ENCODE peak calls at places on chromosomes 16 and 17, in four cellular contexts. K is Panc1, N is A549, R is SK-N-SH. M is an unnamed sample.

GRCh38 chr16:30924086-30924714 is 828 bp downstream of the FBXL19 start:
- DNase-seq in N (no peak), K (no peak), R (peak; percentile 67), M (peak; percentile 59)

GRCh38 chr16:20987049-20987448 is 86.5 kb downstream of the LYRM1 start:
- DNase-seq in R (no peak), K (no peak), N (no peak), M (no peak)

GRCh38 chr17:8056232-8056975 is 17.5 kb downstream of the ALOX15B start:
- DNase-seq in R (no peak), N (no peak), K (no peak), M (no peak)

GRCh38 chr17:60947100-60947499 is 269.4 kb downstream of the BCAS3 start:
- DNase-seq in N (no peak), R (peak; percentile 9), K (no peak), M (no peak)

GRCh38 chr17:73118876-73119485 is 26.5 kb upstream of the SLC39A11 start:
- DNase-seq in R (peak; percentile 82), K (no peak), N (no peak), M (no peak)

GRCh38 chr16:78786635-78787034 is 687.2 kb downstream of the WWOX start:
- DNase-seq in N (no peak), R (no peak), K (no peak), M (no peak)

GRCh38 chr16:66502020-66502913 is 47.7 kb downstream of the TK2 start:
- DNase-seq in R (no peak), N (no peak), K (no peak), M (no peak)

GRCh38 chr17:81601525-81602120 is 35.3 kb downstream of the NPLOC4 start:
- DNase-seq in K (peak; percentile 42), N (peak; percentile 80), R (peak; percentile 87), M (peak; percentile 78)

GRCh38 chr17:80671039-80671822 is 126.6 kb downstream of the RPTOR start:
- DNase-seq in R (no peak), K (no peak), N (no peak), M (no peak)

GRCh38 chr17:2862197-2862596 is 66.0 kb downstream of the RAP1GAP2 start:
- DNase-seq in K (no peak), R (no peak), N (no peak), M (no peak)

GRCh38 chr17:79573196-79573929 is 37.5 kb downstream of the RBFOX3 start:
- DNase-seq in N (no peak), R (no peak), K (no peak), M (no peak)

GRCh38 chr16:4935231-4935855 is 1.6 kb downstream of the PPL start:
- DNase-seq in N (no peak), R (no peak), K (no peak), M (no peak)

GRCh38 chr17:82246365-82247174 is 17.7 kb downstream of the SLC16A3 start:
- DNase-seq in R (peak; percentile 44), N (peak; percentile 92), K (no peak), M (no peak)

GRCh38 chr17:39800540-39800939 is 62.8 kb downstream of the GRB7 start:
- DNase-seq in R (no peak), K (no peak), N (no peak), M (peak; percentile 22)

GRCh38 chr17:41680426-41681040 is 8.2 kb upstream of the EIF1 start:
- DNase-seq in K (no peak), N (no peak), R (no peak), M (no peak)

GRCh38 chr16:75703341-75703740 is 2.1 kb upstream of the DUXB start:
- DNase-seq in K (no peak), R (no peak), N (no peak), M (no peak)

GRCh38 chr17:8212312-8213180 is 2.2 kb upstream of the AURKB start:
- DNase-seq in N (no peak), R (no peak), K (no peak), M (no peak)

GRCh38 chr17:7835818-7836595 is 2.0 kb downstream of the KDM6B start:
- DNase-seq in R (peak; percentile 55), N (peak; percentile 48), K (no peak), M (peak; percentile 84)

GRCh38 chr16:77273-77806 is 685 bp upstream of the MPG start:
- DNase-seq in N (peak; percentile 59), R (peak; percentile 86), K (no peak), M (peak; percentile 80)

GRCh38 chr17:55264273-55264639 is 504 bp upstream of the HLF start:
- DNase-seq in R (peak; percentile 62), K (no peak), N (no peak), M (peak; percentile 31)

GRCh38 chr16:3182608-3183444 is 5.2 kb upstream of the OR1F1 start:
- DNase-seq in K (no peak), N (peak; percentile 67), R (peak; percentile 74), M (peak; percentile 77)

GRCh38 chr16:56614549-56614991 is 6.2 kb downstream of the MT2A start:
- DNase-seq in R (no peak), N (no peak), K (no peak), M (no peak)

GRCh38 chr16:68047987-68048386 is 24.9 kb downstream of the DUS2 start:
- DNase-seq in K (no peak), N (no peak), R (no peak), M (no peak)

GRCh38 chr17:81991684-81992513 is 14.5 kb downstream of the ASPSCR1 start:
- DNase-seq in N (no peak), R (peak; percentile 81), K (no peak), M (no peak)

GRCh38 chr17:78873519-78874340 is 29.3 kb downstream of the CEP295NL start:
- DNase-seq in K (no peak), R (peak; percentile 77), N (no peak), M (no peak)

GRCh38 chr16:53717577-53717976 is 13.6 kb downstream of the FTO start:
- DNase-seq in N (no peak), R (no peak), K (no peak), M (no peak)

GRCh38 chr17:49565948-49566491 is 9.7 kb upstream of the NXPH3 start:
- DNase-seq in K (no peak), N (no peak), R (no peak), M (no peak)

GRCh38 chr17:81665205-81666091 is 957 bp downstream of the OXLD1 start:
- DNase-seq in R (peak; percentile 79), K (no peak), N (peak; percentile 64), M (peak; percentile 40)

GRCh38 chr16:76899767-76900166 is 291.2 kb upstream of the MON1B start:
- DNase-seq in K (no peak), N (no peak), R (no peak), M (no peak)

GRCh38 chr16:76963614-76964315 is 227.2 kb upstream of the MON1B start:
- DNase-seq in N (no peak), K (no peak), R (no peak), M (no peak)

GRCh38 chr17:74445156-74445555 is 13.3 kb downstream of the GPRC5C start:
- DNase-seq in R (no peak), N (no peak), K (no peak), M (no peak)

GRCh38 chr16:30091474-30092372 is at the start of gene TBX6:
- DNase-seq in K (no peak), N (peak; percentile 90), R (peak; percentile 95), M (peak; percentile 97)

GRCh38 chr17:8122391-8122922 is 1.4 kb downstream of the HES7 start:
- DNase-seq in K (no peak), N (no peak), R (no peak), M (peak; percentile 91)

GRCh38 chr17:55263565-55264272 is 1.0 kb upstream of the HLF start:
- DNase-seq in R (peak; percentile 52), K (no peak), N (no peak), M (peak; percentile 44)

GRCh38 chr16:2818278-2818876 is 1.3 kb downstream of the PRSS21 start:
- DNase-seq in N (no peak), K (no peak), R (no peak), M (no peak)

GRCh38 chr17:28324272-28324745 is 5.3 kb downstream of the TMEM97 start:
- DNase-seq in R (no peak), N (no peak), K (no peak), M (no peak)

GRCh38 chr17:48047113-48047740 is 932 bp upstream of the NFE2L1 start:
- DNase-seq in N (no peak), K (no peak), R (no peak), M (peak; percentile 16)
- TF ChIP-seq REST in N (no peak), K (no peak), R (no peak), M (no peak)

DNA sequence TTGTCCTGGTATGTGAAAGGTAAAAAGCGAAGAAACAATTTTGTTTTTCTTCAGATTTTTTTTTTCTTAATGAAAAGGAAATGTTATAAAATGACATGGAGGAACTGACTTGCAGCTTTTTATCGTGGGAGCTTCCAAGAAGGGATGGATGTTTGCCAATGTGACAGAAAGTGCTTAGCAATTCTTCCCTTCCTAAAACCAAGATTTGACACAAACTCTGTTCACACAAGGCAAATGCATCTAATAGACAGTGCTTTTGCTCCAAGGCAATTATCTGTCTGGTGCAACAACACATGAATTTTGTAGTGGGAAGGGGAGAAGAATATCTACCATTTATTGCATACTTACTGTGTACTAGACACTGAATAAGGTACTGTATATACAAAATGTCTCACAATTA is 988.5 kb downstream of the CDH11 start:
- DNase-seq in K (no peak), R (no peak), N (no peak), M (no peak)
- H3K27ac ChIP-seq in K (no peak overlapping the region), R (peak overlapping the region; percentile 43), N (no peak overlapping the region), M (no peak overlapping the region)

GRCh38 chr16:11501583-11502138 is 85.1 kb downstream of the LITAF start:
- DNase-seq in R (no peak), N (no peak), K (no peak), M (peak; percentile 82)
- H3K4me1 ChIP-seq in R (peaks cover 33% of the 10 kb centered on the region), N (peaks cover 32% of the 10 kb centered on the region), K (peaks cover 27% of the 10 kb centered on the region), M (peaks cover 30% of the 10 kb centered on the region)

GRCh38 chr16:89531821-89532526 is 23.8 kb downstream of the SPG7 start:
- DNase-seq in N (no peak), K (no peak), R (no peak), M (no peak)

GRCh38 chr16:89525146-89525913 is 17.1 kb downstream of the SPG7 start:
- DNase-seq in R (no peak), K (no peak), N (no peak), M (no peak)

GRCh38 chr16:89534147-89534788 is 26.1 kb downstream of the SPG7 start:
- DNase-seq in K (no peak), N (no peak), R (no peak), M (no peak)

GRCh38 chr16:89530401-89531381 is 22.5 kb downstream of the SPG7 start:
- DNase-seq in N (no peak), R (no peak), K (no peak), M (no peak)

GRCh38 chr16:89529097-89529496 is 20.9 kb downstream of the SPG7 start:
- DNase-seq in R (no peak), N (no peak), K (no peak), M (no peak)
- TF ChIP-seq REST in R (no peak), N (no peak), K (no peak), M (no peak)

GRCh38 chr16:11618107-11618717 is 31.5 kb upstream of the LITAF start:
- DNase-seq in R (no peak), K (no peak), N (no peak), M (no peak)
- H3K27ac ChIP-seq in R (no peak overlapping the region), K (no peak overlapping the region), N (peak overlapping the region; percentile 37), M (no peak overlapping the region)

M was measured in GM23338.